ENCODE peak calls at places on chromosomes 16 and 17, in four cellular contexts. A is AG04450, W is endothelial cell, X is heart left ventricle. U is an unnamed sample.

GRCh38 chr16:55672471-55672870 is 16.7 kb downstream of the SLC6A2 start:
- DNase-seq in W (no peak), X (no peak), A (no peak), U (no peak)

GRCh38 chr17:21042434-21043295 is at the start of gene USP22:
- DNase-seq in X (no peak), A (no peak), W (peak; percentile 94), U (peak; percentile 94)

GRCh38 chr16:16021988-16022682 is 72.7 kb downstream of the ABCC1 start:
- DNase-seq in X (peak; percentile 95), W (no peak), A (peak; percentile 86), U (peak; percentile 98)

GRCh38 chr16:69123894-69124293 is 8.5 kb downstream of the CHTF8 start:
- DNase-seq in X (no peak), W (peak; percentile 63), A (peak; percentile 51), U (peak; percentile 55)

GRCh38 chr17:19014628-19015215 is 10.2 kb upstream of the FAM83G start:
- DNase-seq in W (no peak), X (peak; percentile 37), A (no peak), U (peak; percentile 32)

GRCh38 chr16:79601978-79602609 is 1.6 kb upstream of the MAF start:
- DNase-seq in X (peak; percentile 66), A (peak; percentile 24), W (peak; percentile 89), U (peak; percentile 45)

GRCh38 chr17:83170571-83171260 is 91.3 kb downstream of the METRNL start:
- DNase-seq in X (no peak), W (no peak), A (no peak), U (no peak)

GRCh38 chr16:29182501-29182900 is 197.6 kb downstream of the LAT start:
- DNase-seq in A (no peak), W (no peak), X (peak; percentile 81), U (no peak)

GRCh38 chr17:38533241-38533640 is 72.5 kb downstream of the SRCIN1 start:
- DNase-seq in A (no peak), W (no peak), X (no peak), U (no peak)

GRCh38 chr17:39679521-39680192 is 8.2 kb downstream of the PGAP3 start:
- DNase-seq in A (no peak), W (no peak), X (peak; percentile 63), U (no peak)

GRCh38 chr17:79033046-79033616 is 9.2 kb downstream of the C1QTNF1 start:
- DNase-seq in X (no peak), W (no peak), A (no peak), U (no peak)

GRCh38 chr16:89420204-89420603 is 70.2 kb downstream of the ANKRD11 start:
- DNase-seq in A (no peak), X (peak; percentile 30), W (no peak), U (no peak)

GRCh38 chr16:81624718-81625543 is 154.2 kb upstream of the PLCG2 start:
- DNase-seq in W (no peak), A (no peak), X (peak; percentile 61), U (peak; percentile 60)

GRCh38 chr16:81500833-81501521 is 56.4 kb downstream of the CMIP start:
- DNase-seq in W (no peak), X (no peak), A (no peak), U (peak; percentile 46)

GRCh38 chr17:50884354-50885311 is 18.5 kb upstream of the TOB1 start:
- DNase-seq in X (no peak), W (no peak), A (no peak), U (peak; percentile 25)

GRCh38 chr17:38886643-38887010 is 16.8 kb downstream of the LASP1 start:
- DNase-seq in X (no peak), W (no peak), A (no peak), U (no peak)

GRCh38 chr17:77449373-77449907 is 308.7 kb downstream of the SEC14L1 start:
- DNase-seq in W (no peak), A (no peak), X (no peak), U (no peak)

GRCh38 chr17:20009302-20010098 is at the start of gene SPECC1:
- DNase-seq in W (peak; percentile 96), X (peak; percentile 93), A (no peak), U (peak; percentile 75)

GRCh38 chr17:76909971-76910760 is 42.0 kb downstream of the MGAT5B start:
- DNase-seq in W (peak; percentile 78), X (no peak), A (no peak), U (peak; percentile 75)

GRCh38 chr17:39045948-39046679 is 78.9 kb upstream of the FBXO47 start:
- DNase-seq in X (no peak), A (no peak), W (no peak), U (no peak)

GRCh38 chr16:56617212-56618085 is 8.1 kb upstream of the MT1E start:
- DNase-seq in X (peak; percentile 90), A (no peak), W (no peak), U (no peak)

GRCh38 chr17:52138350-52138749 is 20.2 kb downstream of the CA10 start:
- DNase-seq in A (no peak), X (no peak), W (no peak), U (no peak)

GRCh38 chr17:39665642-39666221 is 583 bp downstream of the TCAP start:
- DNase-seq in A (no peak), X (peak; percentile 71), W (no peak), U (no peak)

GRCh38 chr16:68311316-68311620 is 449 bp downstream of the PRMT7 start:
- DNase-seq in W (no peak), X (no peak), A (no peak), U (peak; percentile 44)

GRCh38 chr17:7677388-7678067 is 9.8 kb downstream of the TP53 start:
- DNase-seq in W (no peak), X (no peak), A (no peak), U (no peak)

GRCh38 chr16:50553182-50553710 is 5.0 kb downstream of the NKD1 start:
- DNase-seq in A (no peak), X (no peak), W (no peak), U (no peak)

GRCh38 chr16:22321340-22322001 is 24.3 kb downstream of the POLR3E start:
- DNase-seq in W (peak; percentile 53), X (no peak), A (peak; percentile 47), U (peak; percentile 57)

GRCh38 chr16:85905110-85906095 is 6.4 kb downstream of the IRF8 start:
- DNase-seq in W (no peak), X (no peak), A (no peak), U (no peak)

GRCh38 chr16:87550510-87550961 is 51.8 kb upstream of the JPH3 start:
- DNase-seq in W (peak; percentile 69), X (peak; percentile 78), A (no peak), U (peak; percentile 51)

GRCh38 chr17:35089846-35090193 is 26.3 kb upstream of the RFFL start:
- DNase-seq in X (no peak), A (no peak), W (peak; percentile 40), U (peak; percentile 43)

GRCh38 chr17:72561680-72562079 is 440.9 kb downstream of the SOX9 start:
- DNase-seq in X (no peak), W (no peak), A (no peak), U (no peak)

GRCh38 chr16:23310217-23310616 is 8.1 kb downstream of the SCNN1B start:
- DNase-seq in A (no peak), X (no peak), W (no peak), U (no peak)

GRCh38 chr17:32658470-32659418 is 172.0 kb downstream of the CDK5R1 start:
- DNase-seq in W (no peak), X (no peak), A (no peak), U (no peak)

DNA sequence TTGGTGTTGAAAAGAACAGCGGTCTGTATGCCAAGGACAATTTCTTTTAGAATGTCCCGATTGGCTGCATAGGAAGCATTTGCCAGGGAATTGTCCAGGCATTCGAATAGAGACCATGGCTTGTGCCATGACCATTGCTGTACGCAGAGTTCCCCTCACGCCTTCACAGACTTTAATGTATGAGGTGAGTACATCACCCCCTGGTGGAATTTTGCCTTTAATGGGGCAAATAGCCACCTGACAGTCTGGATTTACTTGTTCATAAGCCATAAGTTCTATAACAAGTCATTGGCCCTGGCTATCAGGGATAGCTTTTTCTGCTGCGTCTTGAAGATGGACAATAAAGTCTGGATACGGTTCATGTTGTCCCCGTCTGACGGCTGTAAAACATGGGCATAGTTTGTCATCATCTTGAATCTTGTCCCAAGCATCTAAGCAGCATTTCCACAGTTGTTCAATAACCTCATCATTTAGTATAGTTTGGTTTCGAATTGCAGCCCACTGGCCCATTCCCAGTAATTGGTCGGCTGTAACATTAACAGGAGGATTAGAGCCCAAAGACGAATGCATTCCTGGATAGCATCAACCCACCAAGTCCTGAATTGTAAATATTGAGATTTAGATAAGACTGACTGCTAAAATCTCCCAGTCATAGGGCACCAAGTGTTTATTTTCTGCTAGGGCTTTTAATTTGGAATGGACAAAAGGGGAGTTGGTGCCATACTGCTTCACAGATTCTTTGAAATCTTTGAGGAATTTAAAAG is 67.7 kb upstream of the ARL4D start:
- DNase-seq in X (no peak), W (no peak), A (no peak), U (no peak)
- TF ChIP-seq CTCF in X (no peak), W (no peak), A (no peak), U (no peak)

GRCh38 chr16:10642964-10643363 is 51.8 kb downstream of the TEKT5 start:
- DNase-seq in W (no peak), A (no peak), X (no peak), U (no peak)

GRCh38 chr16:10646228-10646580 is 48.5 kb downstream of the TEKT5 start:
- DNase-seq in W (no peak), X (no peak), A (no peak), U (no peak)

GRCh38 chr16:10641953-10642949 is 52.5 kb downstream of the TEKT5 start:
- DNase-seq in A (no peak), X (no peak), W (no peak), U (no peak)

GRCh38 chr16:10641555-10641952 is 53.2 kb downstream of the TEKT5 start:
- DNase-seq in W (no peak), A (no peak), X (no peak), U (no peak)

DNA sequence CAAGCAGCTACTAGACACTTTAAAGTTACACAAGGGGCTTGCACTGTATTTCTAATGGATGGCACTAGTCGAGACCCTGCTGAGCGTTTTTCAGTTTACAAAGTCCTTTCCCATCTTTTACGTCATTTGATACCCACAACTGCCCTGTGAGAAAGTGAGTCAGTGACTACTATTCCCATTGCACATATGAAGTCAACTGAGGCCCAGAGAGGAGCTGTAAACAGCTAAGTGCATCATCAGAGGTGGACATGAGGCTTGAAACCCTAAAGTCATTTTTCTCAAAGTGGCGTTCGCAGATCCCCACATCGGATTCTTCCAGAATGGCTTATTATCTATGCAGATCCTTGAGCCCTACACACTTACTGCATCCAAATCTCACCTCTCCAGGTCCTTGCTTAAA is 50.6 kb downstream of the TEKT5 start:
- DNase-seq in A (no peak), X (no peak), W (no peak), U (no peak)
- TF ChIP-seq CTCF in A (no peak), X (no peak), W (no peak), U (no peak)

GRCh38 chr16:8905168-8905762 is 23.1 kb downstream of the LITAFD start:
- DNase-seq in A (no peak), X (no peak), W (no peak), U (no peak)

GRCh38 chr16:8907096-8907495 is 24.9 kb downstream of the LITAFD start:
- DNase-seq in A (no peak), W (no peak), X (no peak), U (no peak)

GRCh38 chr16:8904018-8904430 is 21.9 kb downstream of the LITAFD start:
- DNase-seq in W (no peak), A (no peak), X (no peak), U (no peak)

GRCh38 chr16:8908779-8909468 is 26.8 kb downstream of the LITAFD start:
- DNase-seq in W (no peak), X (no peak), A (no peak), U (no peak)

GRCh38 chr16:8905795-8906591 is 23.8 kb downstream of the LITAFD start:
- DNase-seq in W (no peak), A (no peak), X (no peak), U (no peak)
- TF ChIP-seq CTCF in W (peak; percentile 44), A (peak; percentile 32), X (no peak), U (no peak)

GRCh38 chr16:31807086-31807485 is 66.5 kb upstream of the ZNF267 start:
- DNase-seq in W (no peak), A (no peak), X (no peak), U (no peak)

GRCh38 chr16:31810863-31811262 is 62.7 kb upstream of the ZNF267 start:
- DNase-seq in A (no peak), X (no peak), W (no peak), U (no peak)
- TF ChIP-seq CTCF in A (no peak), X (no peak), W (no peak), U (no peak)